ENCODE peak calls at places on chromosome 9, in five cellular contexts. G is tibial artery; E is foreskin fibroblast; W is CD8-positive, alpha-beta T cell; U is tibial nerve. Q is an unnamed sample.

GRCh38 chr9:127344373-127344995 is 52.5 kb upstream of the SLC2A8 start:
- DNase-seq in G (no peak), U (no peak), W (no peak), E (peak), Q (no peak)

GRCh38 chr9:106860731-106861584 is 2.0 kb upstream of the ZNF462 start:
- DNase-seq in U (peak), W (no peak), E (peak), G (no peak), Q (no peak)

GRCh38 chr9:125295642-125296041 is 34.0 kb downstream of the GAPVD1 start:
- DNase-seq in G (no peak), E (no peak), W (no peak), U (no peak), Q (no peak)

GRCh38 chr9:82206490-82206889 is 217.9 kb downstream of the SPATA31D1 start:
- DNase-seq in U (no peak), E (peak), W (no peak), G (no peak), Q (peak)

GRCh38 chr9:120571443-120572257 is 8.3 kb downstream of the CDK5RAP2 start:
- DNase-seq in U (no peak), G (peak), W (no peak), E (peak), Q (no peak)

GRCh38 chr9:6703898-6704639 is 53.7 kb upstream of the KDM4C start:
- DNase-seq in E (peak), G (peak), W (peak), U (peak), Q (no peak)

GRCh38 chr9:137305788-137306545 is 3.9 kb upstream of the NRARP start:
- DNase-seq in W (no peak), U (no peak), G (no peak), E (no peak), Q (no peak)

GRCh38 chr9:100880284-100880683 is 148.2 kb upstream of the PLPPR1 start:
- DNase-seq in G (no peak), W (no peak), E (no peak), U (no peak), Q (no peak)

GRCh38 chr9:126275386-126276001 is 51.1 kb upstream of the MVB12B start:
- DNase-seq in U (no peak), G (no peak), W (no peak), E (no peak), Q (no peak)

GRCh38 chr9:108746864-108747263 is 108.9 kb downstream of the ACTL7B start:
- DNase-seq in G (no peak), U (no peak), E (peak), W (no peak), Q (no peak)

GRCh38 chr9:75188756-75189155 is 100.4 kb downstream of the OSTF1 start:
- DNase-seq in G (no peak), W (no peak), U (no peak), E (no peak), Q (no peak)

GRCh38 chr9:121839726-121840500 is 188.5 kb downstream of the DAB2IP start:
- DNase-seq in E (no peak), U (no peak), G (no peak), W (no peak), Q (no peak)

GRCh38 chr9:94912700-94913249 is 186.3 kb downstream of the AOPEP start:
- DNase-seq in G (no peak), U (no peak), W (no peak), E (peak), Q (no peak)

GRCh38 chr9:114313186-114313585 is 9.7 kb upstream of the ORM1 start:
- DNase-seq in W (no peak), G (no peak), U (no peak), E (no peak), Q (no peak)

GRCh38 chr9:37061763-37062162 is 27.7 kb upstream of the PAX5 start:
- DNase-seq in W (no peak), E (peak), U (no peak), G (no peak), Q (no peak)

GRCh38 chr9:113139225-113139829 is 11.5 kb upstream of the SLC31A2 start:
- DNase-seq in G (no peak), U (no peak), E (no peak), W (no peak), Q (no peak)

GRCh38 chr9:38146844-38147243 is 77.8 kb upstream of the SHB start:
- DNase-seq in G (no peak), W (no peak), E (no peak), U (no peak), Q (no peak)

GRCh38 chr9:17065062-17065461 is 69.8 kb upstream of the CNTLN start:
- DNase-seq in G (no peak), W (no peak), E (peak), U (no peak), Q (no peak)

GRCh38 chr9:134800791-134801339 is 79.7 kb upstream of the FCN2 start:
- DNase-seq in W (no peak), G (peak), E (no peak), U (no peak), Q (no peak)

GRCh38 chr9:6645153-6646027 is at the start of gene GLDC:
- DNase-seq in U (no peak), E (peak), W (peak), G (peak), Q (no peak)

GRCh38 chr9:85425153-85425611 is 316.6 kb downstream of the AGTPBP1 start:
- DNase-seq in E (peak), U (peak), G (peak), W (peak), Q (no peak)

GRCh38 chr9:81649475-81649874 is 39.9 kb downstream of the TLE1 start:
- DNase-seq in W (no peak), E (no peak), U (no peak), G (no peak), Q (no peak)

GRCh38 chr9:673264-673965 is 168.1 kb upstream of the DMRT1 start:
- DNase-seq in W (no peak), E (peak), U (no peak), G (no peak), Q (no peak)

GRCh38 chr9:127263664-127264063 is 910 bp upstream of the GARNL3 start:
- DNase-seq in U (no peak), E (peak), W (no peak), G (no peak), Q (no peak)

GRCh38 chr9:89886281-89886700 is 281.5 kb downstream of the GADD45G start:
- DNase-seq in U (no peak), W (no peak), E (no peak), G (no peak), Q (no peak)

GRCh38 chr9:4832786-4833579 is 40.2 kb downstream of the RCL1 start:
- DNase-seq in G (no peak), U (no peak), W (no peak), E (peak), Q (peak)

GRCh38 chr9:125510980-125511379 is 196.0 kb downstream of the MAPKAP1 start:
- DNase-seq in U (no peak), E (no peak), G (no peak), W (no peak), Q (no peak)

GRCh38 chr9:72883867-72884266 is 69.0 kb downstream of the ALDH1A1 start:
- DNase-seq in E (no peak), G (no peak), U (no peak), W (no peak), Q (no peak)

GRCh38 chr9:6302417-6302816 is 25.8 kb upstream of the TPD52L3 start:
- DNase-seq in W (no peak), G (no peak), U (no peak), E (peak), Q (no peak)

GRCh38 chr9:78605029-78605930 is 308.4 kb downstream of the PSAT1 start:
- DNase-seq in E (peak), G (no peak), U (no peak), W (no peak), Q (no peak)

GRCh38 chr9:13688990-13689600 is 409.6 kb upstream of the MPDZ start:
- DNase-seq in G (no peak), E (peak), W (no peak), U (no peak), Q (no peak)

GRCh38 chr9:135500071-135500524 is 384 bp upstream of the MRPS2 start:
- DNase-seq in W (no peak), E (no peak), G (peak), U (no peak), Q (no peak)

GRCh38 chr9:106120096-106120495 is 425.8 kb downstream of the TMEM38B start:
- DNase-seq in W (no peak), G (no peak), E (no peak), U (no peak), Q (no peak)

GRCh38 chr9:87494970-87495471 is 2.6 kb upstream of the DAPK1 start:
- DNase-seq in U (no peak), E (peak), G (no peak), W (no peak), Q (no peak)

GRCh38 chr9:96641514-96641913 is 13.6 kb downstream of the PRXL2C start:
- DNase-seq in E (no peak), G (no peak), U (no peak), W (no peak), Q (no peak)

GRCh38 chr9:123851851-123852250 is 78.1 kb downstream of the DENND1A start:
- DNase-seq in E (no peak), U (no peak), G (no peak), W (no peak), Q (no peak)
- TF ChIP-seq CTCF in E (no peak), U (no peak), G (no peak), W (no peak), Q (no peak)

GRCh38 chr9:15155826-15156225 is 151.2 kb downstream of the TTC39B start:
- DNase-seq in E (peak), G (peak), W (no peak), U (no peak), Q (no peak)
- H3K4me3 ChIP-seq in E (no peak), G (no peak), W (no peak), U (no peak), Q (no peak)

GRCh38 chr9:76667521-76667957 is 96.7 kb upstream of the PCA3 start:
- DNase-seq in U (no peak), G (no peak), W (no peak), E (peak), Q (no peak)

GRCh38 chr9:76658510-76659231 is 105.6 kb upstream of the PCA3 start:
- DNase-seq in W (no peak), E (peak), G (no peak), U (no peak), Q (peak)

GRCh38 chr9:76664120-76664519 is 100.1 kb upstream of the PCA3 start:
- DNase-seq in G (no peak), U (no peak), E (no peak), W (no peak), Q (no peak)

GRCh38 chr9:76665458-76665857 is 98.8 kb upstream of the PCA3 start:
- DNase-seq in U (no peak), G (no peak), W (no peak), E (no peak), Q (no peak)

GRCh38 chr9:76662476-76663281 is 101.6 kb upstream of the PCA3 start:
- DNase-seq in E (peak), U (no peak), G (no peak), W (no peak), Q (no peak)
- TF ChIP-seq CTCF in E (no peak), U (no peak), G (no peak), W (no peak), Q (no peak)

GRCh38 chr9:2157277-2158105 is 142.3 kb downstream of the SMARCA2 start:
- DNase-seq in E (peak), W (peak), U (no peak), G (peak), Q (peak)

GRCh38 chr9:2155966-2156365 is 140.8 kb downstream of the SMARCA2 start:
- DNase-seq in E (no peak), U (no peak), W (no peak), G (no peak), Q (no peak)

GRCh38 chr9:2159521-2160417 is 144.6 kb downstream of the SMARCA2 start:
- DNase-seq in E (peak), U (no peak), W (no peak), G (no peak), Q (no peak)

GRCh38 chr9:2158729-2159128 is 143.6 kb downstream of the SMARCA2 start:
- DNase-seq in U (no peak), G (no peak), W (no peak), E (no peak), Q (no peak)

DNA sequence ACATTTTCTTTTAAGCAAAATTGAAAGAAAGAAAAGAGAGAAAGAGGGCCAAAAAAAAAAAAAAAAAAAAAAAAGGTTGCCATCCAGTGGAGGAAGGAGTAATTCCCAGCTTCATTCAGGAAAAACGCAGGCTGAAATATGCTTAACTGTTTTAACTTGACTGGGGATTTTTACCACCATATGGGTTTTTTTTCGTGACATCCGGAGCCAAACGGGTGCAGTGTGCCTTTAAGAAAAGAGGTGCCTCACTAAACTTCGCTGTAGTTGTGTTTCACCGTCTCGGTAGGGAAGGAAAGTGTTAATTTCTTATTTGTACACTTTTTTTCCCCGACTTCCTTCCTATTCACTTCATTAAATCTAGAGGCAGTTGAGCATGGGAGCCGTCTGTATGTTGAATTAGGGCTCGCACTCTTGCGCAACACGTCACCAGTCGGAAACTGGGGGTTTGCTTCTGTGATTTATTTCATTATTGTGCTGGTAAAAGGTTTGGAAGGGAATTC is 143.0 kb downstream of the SMARCA2 start:
- DNase-seq in E (peak), U (peak), G (peak), W (peak), Q (peak)
- H3K4me3 ChIP-seq in E (peak), U (peak), G (peak), W (peak), Q (peak)

GRCh38 chr9:69873401-69873950 is 52.9 kb downstream of the CFAP95 start:
- DNase-seq in G (no peak), E (no peak), W (no peak), U (no peak), Q (no peak)

GRCh38 chr9:69874301-69875060 is 53.9 kb downstream of the CFAP95 start:
- DNase-seq in E (peak), W (no peak), G (no peak), U (no peak), Q (no peak)

GRCh38 chr9:69876981-69877380 is 56.4 kb downstream of the CFAP95 start:
- DNase-seq in W (no peak), G (no peak), U (no peak), E (no peak), Q (no peak)

GRCh38 chr9:69882998-69883565 is 62.5 kb downstream of the CFAP95 start:
- DNase-seq in G (no peak), U (no peak), W (no peak), E (no peak), Q (no peak)

DNA sequence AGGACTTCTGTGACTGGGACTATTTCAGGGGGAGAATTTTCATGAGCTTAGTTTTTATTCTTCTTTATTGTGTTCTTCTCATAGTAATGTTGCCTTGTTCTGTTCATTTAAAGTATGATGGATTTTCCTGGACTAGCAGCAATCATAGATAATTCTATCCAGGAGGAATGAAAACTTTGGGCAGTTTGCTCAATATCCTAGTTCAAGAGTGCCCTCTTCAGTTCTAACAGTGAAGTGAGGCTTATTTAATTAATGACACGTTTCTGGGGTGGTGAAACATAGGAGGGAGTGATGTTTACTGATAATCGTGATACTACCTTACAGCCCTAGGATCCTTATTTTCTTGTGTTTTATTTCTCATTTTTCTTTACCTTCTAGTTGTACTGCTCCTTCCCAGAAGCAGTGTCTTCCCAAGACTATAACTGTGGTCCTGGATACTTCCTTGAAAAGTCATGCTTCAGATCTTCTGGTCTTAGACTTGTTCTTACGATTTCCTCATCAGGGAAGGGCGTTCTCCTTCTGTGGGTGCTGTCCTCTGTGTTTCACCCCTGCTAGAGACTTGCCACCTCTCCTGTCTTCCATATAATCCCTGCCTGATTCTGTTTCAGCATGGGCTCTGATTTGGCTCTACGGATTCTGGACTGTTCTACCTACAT is 57.4 kb downstream of the CFAP95 start:
- DNase-seq in E (peak), W (no peak), U (no peak), G (no peak), Q (no peak)
- TF ChIP-seq CTCF in E (peak), W (peak), U (peak), G (peak), Q (peak)

GRCh38 chr9:3807601-3808000 is 281.8 kb upstream of the RFX3 start:
- DNase-seq in E (no peak), W (no peak), G (no peak), U (no peak), Q (no peak)
- H3K4me3 ChIP-seq in E (no peak), W (no peak), G (no peak), U (no peak), Q (no peak)

Q was measured in HFF-Myc.